ENCODE peak calls at places on chromosomes 13 and 19, in nine cellular contexts. R is immature natural killer cell; Y is activated CD8-positive, alpha-beta T cell treated with anti-CD3 and anti-CD28 coated beads, Interleukin-2, amount 10 ng/mL, durations not matched to agents 7 days and 5 days; J is hepatic stellate cell; S is aorta; N is PC-3; T is neuronal stem cell; D is cardiac fibroblast; X is heart right ventricle. P is an unnamed sample.

GRCh38 chr19:41903161-41903953 is 20.4 kb downstream of the ARHGEF1 start:
- DNase-seq in X (no peak), S (no peak), J (no peak), N (no peak), D (no peak), R (no peak), T (no peak), Y (no peak), P (no peak)

GRCh38 chr19:46616631-46617322 is 8.1 kb downstream of the PTGIR start:
- DNase-seq in D (peak; percentile 70), S (peak; percentile 84), N (peak; percentile 65), J (peak; percentile 74), R (no peak), T (no peak), Y (peak; percentile 60), X (no peak), P (no peak)

GRCh38 chr19:33482486-33482885 is 39.1 kb downstream of the PEPD start:
- DNase-seq in X (no peak), Y (no peak), N (no peak), S (no peak), R (no peak), J (no peak), D (no peak), T (no peak), P (no peak)

GRCh38 chr19:38736036-38736412 is 8.2 kb downstream of the CAPN12 start:
- DNase-seq in S (peak; percentile 89), R (peak; percentile 74), J (no peak), T (no peak), N (peak; percentile 39), D (no peak), Y (peak; percentile 66), X (peak; percentile 29), P (peak; percentile 39)

GRCh38 chr13:75368167-75368566 is 113.8 kb downstream of the TBC1D4 start:
- DNase-seq in X (peak; percentile 87), S (no peak), J (peak; percentile 32), N (peak; percentile 65), D (peak; percentile 92), T (no peak), R (no peak), Y (no peak), P (no peak)

GRCh38 chr19:30520735-30521479 is 148.7 kb downstream of the ZNF536 start:
- DNase-seq in J (no peak), D (no peak), S (no peak), Y (no peak), N (no peak), T (no peak), R (no peak), X (no peak), P (no peak)

GRCh38 chr19:14440049-14440448 is 6.9 kb downstream of the PKN1 start:
- DNase-seq in T (no peak), X (peak; percentile 72), N (no peak), Y (peak; percentile 88), D (peak; percentile 23), R (peak; percentile 74), S (peak; percentile 86), J (no peak), P (peak; percentile 85)

GRCh38 chr13:28574617-28575142 is 79.8 kb upstream of the FLT1 start:
- DNase-seq in J (peak; percentile 87), R (no peak), X (peak; percentile 7), T (no peak), N (peak; percentile 95), S (no peak), D (peak; percentile 91), Y (peak; percentile 22), P (no peak)

GRCh38 chr13:65063753-65064152 is 2166.4 kb downstream of the PCDH9 start:
- DNase-seq in D (no peak), S (no peak), T (no peak), X (no peak), R (no peak), Y (no peak), J (no peak), N (peak; percentile 13), P (no peak)

GRCh38 chr19:23887642-23888041 is 27.0 kb upstream of the ZNF726 start:
- DNase-seq in D (no peak), R (no peak), T (no peak), J (no peak), X (no peak), S (no peak), N (peak; percentile 20), Y (no peak), P (no peak)

GRCh38 chr19:17989425-17990094 is 18.4 kb upstream of the ARRDC2 start:
- DNase-seq in X (no peak), R (no peak), N (no peak), S (no peak), J (no peak), D (no peak), Y (no peak), T (no peak), P (no peak)

GRCh38 chr13:107847406-107847805 is 367.9 kb downstream of the LIG4 start:
- DNase-seq in D (no peak), X (no peak), S (no peak), Y (no peak), R (no peak), N (no peak), J (no peak), T (no peak), P (no peak)

P was measured in CD8-positive, alpha-beta memory T cell.